ENCODE peak calls at places on chromosomes 2 and 18, in ten cellular contexts. E is stimulated activated CD4-positive, alpha-beta T cell treated with anti-CD3 and anti-CD28 coated beads, Interleukin-4, amount 100 ng/mL, for 48 hours; N is fibroblast of the aortic adventitia; U is body of pancreas; W is GM20000; V is Daoy; Y is GM10248; K is MCF 10A; O is iPS-NIHi11; R is NCI-H2029. H is an unnamed sample.
A peak's percentile ranks its signal among the peaks of the same experiment; 100 is the strongest.

GRCh38 chr2:119853777-119854399 is 94.2 kb downstream of the PTPN4 start:
- DNase-seq in E (no peak), N (no peak), U (no peak), W (no peak), V (no peak), Y (no peak), K (no peak), O (no peak), R (no peak), H (no peak)

GRCh38 chr2:225566798-225567197 is 167.3 kb downstream of the NYAP2 start:
- DNase-seq in E (no peak), N (no peak), U (no peak), W (no peak), V (no peak), Y (no peak), K (peak; percentile 54), O (no peak), R (peak; percentile 10), H (no peak)

GRCh38 chr2:28681216-28681981 is 70.2 kb upstream of the PPP1CB start:
- DNase-seq in E (peak; percentile 61), N (peak; percentile 43), U (peak; percentile 24), W (peak; percentile 81), V (peak; percentile 96), Y (peak; percentile 86), K (peak; percentile 59), O (peak; percentile 40), R (no peak), H (peak; percentile 49)

GRCh38 chr2:178761759-178762371 is 45.4 kb downstream of the TTN start:
- DNase-seq in E (no peak), N (peak; percentile 72), U (peak; percentile 49), W (peak; percentile 24), V (peak; percentile 46), Y (peak; percentile 25), K (peak; percentile 73), O (peak; percentile 39), R (peak; percentile 40), H (peak; percentile 11)

GRCh38 chr18:22559414-22560282 is 141.9 kb upstream of the CTAGE1 start:
- DNase-seq in E (no peak), N (peak; percentile 89), U (peak; percentile 63), W (peak; percentile 40), V (peak; percentile 80), Y (peak; percentile 30), K (no peak), O (peak; percentile 66), R (no peak), H (no peak)

GRCh38 chr2:216572582-216573578 is 60.3 kb upstream of the IGFBP2 start:
- DNase-seq in E (no peak), N (peak; percentile 73), U (peak; percentile 84), W (no peak), V (no peak), Y (no peak), K (no peak), O (no peak), R (no peak), H (no peak)

GRCh38 chr18:36078751-36079529 is 11.6 kb upstream of the RPRD1A start:
- DNase-seq in E (no peak), N (peak; percentile 45), U (no peak), W (no peak), V (no peak), Y (no peak), K (no peak), O (no peak), R (no peak), H (no peak)

GRCh38 chr2:137770161-137770560 is 194.1 kb upstream of the HNMT start:
- DNase-seq in E (no peak), N (no peak), U (no peak), W (no peak), V (no peak), Y (no peak), K (no peak), O (no peak), R (no peak), H (no peak)

GRCh38 chr2:160247295-160247694 is 47.2 kb upstream of the ITGB6 start:
- DNase-seq in E (no peak), N (no peak), U (no peak), W (no peak), V (no peak), Y (no peak), K (no peak), O (no peak), R (no peak), H (no peak)

GRCh38 chr2:47272031-47272864 is 117.1 kb upstream of the STPG4 start:
- DNase-seq in E (peak; percentile 37), N (peak; percentile 47), U (peak; percentile 65), W (peak; percentile 87), V (peak; percentile 68), Y (peak; percentile 90), K (peak; percentile 55), O (peak; percentile 97), R (peak; percentile 71), H (no peak)

GRCh38 chr2:45860136-45861106 is 208.9 kb downstream of the PRKCE start:
- DNase-seq in E (no peak), N (peak; percentile 75), U (peak; percentile 49), W (no peak), V (peak; percentile 43), Y (no peak), K (no peak), O (no peak), R (peak; percentile 29), H (no peak)

GRCh38 chr2:23756593-23757292 is 170.2 kb downstream of the ATAD2B start:
- DNase-seq in E (no peak), N (no peak), U (no peak), W (no peak), V (no peak), Y (no peak), K (no peak), O (no peak), R (peak; percentile 47), H (no peak)

GRCh38 chr18:49175476-49175875 is 224.7 kb upstream of the SMAD7 start:
- DNase-seq in E (no peak), N (no peak), U (no peak), W (no peak), V (no peak), Y (no peak), K (no peak), O (no peak), R (no peak), H (no peak)